ENCODE peak calls at places on chromosomes 1 and 21, in four cellular contexts. N is NCI-H2081, C is tibial nerve, U is ELR. D is an unnamed sample.
A peak's percentile ranks its signal among the peaks of the same experiment; 100 is the strongest.

GRCh38 chr21:28127390-28127789 is 865.3 kb downstream of the LTN1 start:
- DNase-seq in N (no peak), C (no peak), U (no peak), D (peak; percentile 24)

GRCh38 chr1:58917436-58917835 is 133.6 kb upstream of the JUN start:
- DNase-seq in N (no peak), C (no peak), U (no peak), D (no peak)

GRCh38 chr1:48853006-48853405 is 76.3 kb upstream of the BEND5 start:
- DNase-seq in N (no peak), C (no peak), U (peak; percentile 8), D (no peak)

GRCh38 chr1:225694151-225694603 is 41.3 kb upstream of the ENAH start:
- DNase-seq in N (no peak), C (no peak), U (no peak), D (no peak)

GRCh38 chr1:208044568-208045241 is 133.8 kb upstream of the CD34 start:
- DNase-seq in N (no peak), C (no peak), U (no peak), D (no peak)

GRCh38 chr1:24045766-24046165 is 65.6 kb upstream of the SRSF10 start:
- DNase-seq in N (no peak), C (no peak), U (no peak), D (no peak)

GRCh38 chr1:24100945-24101737 is 10.8 kb downstream of the MYOM3 start:
- DNase-seq in N (no peak), C (no peak), U (no peak), D (no peak)

GRCh38 chr1:97050501-97050900 is 328.9 kb downstream of the PTBP2 start:
- DNase-seq in N (no peak), C (no peak), U (peak; percentile 57), D (peak; percentile 11)

GRCh38 chr1:238409947-238410346 is 519.2 kb upstream of the ZP4 start:
- DNase-seq in N (no peak), C (no peak), U (peak; percentile 22), D (no peak)

GRCh38 chr1:3451994-3452865 is 2.2 kb upstream of the ARHGEF16 start:
- DNase-seq in N (no peak), C (no peak), U (no peak), D (no peak)

GRCh38 chr1:2194898-2195673 is 514 bp upstream of the FAAP20 start:
- DNase-seq in N (peak; percentile 85), C (peak; percentile 85), U (peak; percentile 84), D (peak; percentile 86)

GRCh38 chr21:35721701-35722100 is 338.6 kb downstream of the SETD4 start:
- DNase-seq in N (no peak), C (no peak), U (no peak), D (no peak)

GRCh38 chr1:175894543-175894942 is 151.1 kb upstream of the TNR start:
- DNase-seq in N (no peak), C (no peak), U (no peak), D (no peak)

GRCh38 chr21:34553199-34553952 is 41.4 kb upstream of the KCNE1 start:
- DNase-seq in N (no peak), C (no peak), U (peak; percentile 89), D (no peak)

GRCh38 chr1:77975907-77976306 is 3.0 kb downstream of the FUBP1 start:
- DNase-seq in N (no peak), C (no peak), U (no peak), D (no peak)

GRCh38 chr21:39184050-39184980 is 1.1 kb upstream of the PSMG1 start:
- DNase-seq in N (no peak), C (no peak), U (peak; percentile 18), D (no peak)

GRCh38 chr1:212514056-212514614 is 81.4 kb downstream of the NENF start:
- DNase-seq in N (no peak), C (no peak), U (peak; percentile 71), D (peak; percentile 32)

GRCh38 chr1:205301220-205301821 is 20.2 kb downstream of the NUAK2 start:
- DNase-seq in N (peak; percentile 29), C (no peak), U (peak; percentile 94), D (no peak)

GRCh38 chr1:225735252-225736149 is 42.1 kb upstream of the SRP9 start:
- DNase-seq in N (no peak), C (peak; percentile 50), U (peak; percentile 95), D (peak; percentile 57)

GRCh38 chr21:45322960-45323461 is 35.3 kb upstream of the POFUT2 start:
- DNase-seq in N (no peak), C (no peak), U (peak; percentile 72), D (no peak)

GRCh38 chr1:3000671-3001470 is 20.4 kb upstream of the ACTRT2 start:
- DNase-seq in N (no peak), C (no peak), U (no peak), D (no peak)

GRCh38 chr1:112704511-112704907 is 2.4 kb downstream of the RHOC start:
- DNase-seq in N (no peak), C (peak; percentile 58), U (no peak), D (peak; percentile 95)

GRCh38 chr1:9121891-9122409 is 7.0 kb downstream of the GPR157 start:
- DNase-seq in N (no peak), C (no peak), U (no peak), D (no peak)

GRCh38 chr1:213996320-213997022 is 8.7 kb downstream of the PROX1 start:
- DNase-seq in N (no peak), C (no peak), U (no peak), D (peak; percentile 77)

GRCh38 chr1:164922585-164922984 is 363.6 kb downstream of the PBX1 start:
- DNase-seq in N (no peak), C (no peak), U (no peak), D (no peak)

GRCh38 chr1:229342305-229342901 is 444 bp downstream of the CCSAP start:
- DNase-seq in N (peak; percentile 93), C (peak; percentile 74), U (peak; percentile 78), D (peak; percentile 94)

GRCh38 chr1:212353181-212353580 is 61.5 kb downstream of the PACC1 start:
- DNase-seq in N (no peak), C (no peak), U (no peak), D (no peak)

GRCh38 chr1:51675177-51675780 is 58.4 kb downstream of the OSBPL9 start:
- DNase-seq in N (no peak), C (no peak), U (peak; percentile 59), D (no peak)

GRCh38 chr1:19811206-19811851 is 3.8 kb downstream of the RNF186 start:
- DNase-seq in N (no peak), C (no peak), U (peak; percentile 51), D (no peak)

GRCh38 chr21:26001356-26001755 is 169.2 kb downstream of the APP start:
- DNase-seq in N (no peak), C (no peak), U (no peak), D (no peak)

GRCh38 chr1:108327534-108328462 is 83.9 kb upstream of the NBPF4 start:
- DNase-seq in N (no peak), C (no peak), U (peak; percentile 10), D (no peak)

GRCh38 chr1:169238506-169238905 is 129.1 kb downstream of the NME7 start:
- DNase-seq in N (no peak), C (no peak), U (no peak), D (no peak)

GRCh38 chr1:120954736-120955135 is 65.2 kb downstream of the PPIAL4A start:
- DNase-seq in N (no peak), C (no peak), U (no peak), D (no peak)

GRCh38 chr1:234970731-234971476 is 157.7 kb downstream of the TOMM20 start:
- DNase-seq in N (peak; percentile 32), C (peak; percentile 65), U (peak; percentile 83), D (peak; percentile 72)

GRCh38 chr1:54806931-54807611 is 5.9 kb upstream of the TTC22 start:
- DNase-seq in N (no peak), C (no peak), U (peak; percentile 73), D (no peak)

GRCh38 chr1:108503062-108503740 is 53.1 kb downstream of the NBPF6 start:
- DNase-seq in N (no peak), C (no peak), U (peak; percentile 69), D (no peak)

GRCh38 chr1:55288245-55288644 is 73.1 kb upstream of the USP24 start:
- DNase-seq in N (no peak), C (no peak), U (no peak), D (no peak)

GRCh38 chr1:83693409-83694126 is 305.4 kb downstream of the TTLL7 start:
- DNase-seq in N (peak; percentile 28), C (no peak), U (no peak), D (peak; percentile 14)

D was measured in Ammon's horn.